ENCODE peak calls at places on chromosomes 3 and 15, in seven cellular contexts. C is neural progenitor cell, T is MCF 10A, B is GM13976, X is cardiac muscle cell, K is BJ, O is suprapubic skin. P is an unnamed sample.

GRCh38 chr15:90903733-90904536 is 833 bp downstream of the MAN2A2 start:
- DNase-seq in T (no peak), K (no peak), C (peak; percentile 58), X (peak; percentile 59), B (no peak), O (no peak), P (peak; percentile 33)

GRCh38 chr15:73946795-73947370 is 20.6 kb downstream of the LOXL1 start:
- DNase-seq in C (no peak), X (no peak), T (no peak), B (no peak), O (no peak), K (no peak), P (no peak)

GRCh38 chr3:133445111-133445510 is 45.3 kb downstream of the BFSP2 start:
- DNase-seq in T (no peak), B (no peak), C (no peak), K (no peak), O (no peak), X (no peak), P (no peak)

GRCh38 chr15:27956285-27956684 is 142.8 kb downstream of the OCA2 start:
- DNase-seq in C (no peak), K (no peak), B (no peak), T (no peak), O (no peak), X (no peak), P (no peak)

GRCh38 chr15:42315435-42316020 is 42.3 kb upstream of the TMEM87A start:
- DNase-seq in K (no peak), B (no peak), X (no peak), T (no peak), C (no peak), O (no peak), P (no peak)

GRCh38 chr3:154598166-154598565 is 168.2 kb upstream of the GPR149 start:
- DNase-seq in O (no peak), T (no peak), C (peak; percentile 52), K (no peak), B (no peak), X (no peak), P (no peak)

GRCh38 chr3:194562986-194563385 is 70.2 kb downstream of the TMEM44 start:
- DNase-seq in T (no peak), O (no peak), C (no peak), K (no peak), X (no peak), B (no peak), P (no peak)

GRCh38 chr3:42216302-42216701 is 49.7 kb downstream of the CCK start:
- DNase-seq in X (no peak), T (no peak), C (no peak), O (no peak), B (no peak), K (no peak), P (no peak)

GRCh38 chr3:122468896-122469533 is 45.7 kb downstream of the KPNA1 start:
- DNase-seq in B (no peak), C (peak; percentile 58), T (no peak), K (no peak), X (no peak), O (no peak), P (no peak)

GRCh38 chr3:183252973-183253363 is at the start of gene B3GNT5:
- DNase-seq in T (peak; percentile 85), X (peak; percentile 11), C (no peak), O (no peak), K (no peak), B (no peak), P (peak; percentile 12)

GRCh38 chr15:69740684-69741083 is 288.1 kb downstream of the RPLP1 start:
- DNase-seq in C (no peak), O (no peak), K (no peak), B (no peak), T (no peak), X (no peak), P (no peak)

GRCh38 chr3:67000006-67000405 is 1.9 kb downstream of the KBTBD8 start:
- DNase-seq in C (no peak), B (peak; percentile 50), T (peak; percentile 45), K (no peak), O (no peak), X (no peak), P (no peak)

GRCh38 chr3:131283862-131284261 is 97.7 kb upstream of the NUDT16 start:
- DNase-seq in T (peak; percentile 31), C (no peak), X (peak; percentile 35), B (no peak), K (no peak), O (no peak), P (no peak)

GRCh38 chr3:159364511-159364910 is 562.7 kb downstream of the MFSD1 start:
- DNase-seq in C (no peak), O (no peak), T (no peak), B (no peak), X (no peak), K (no peak), P (no peak)

GRCh38 chr3:5122741-5123706 is 932 bp downstream of the ARL8B start:
- DNase-seq in K (no peak), T (peak; percentile 50), C (peak; percentile 82), X (peak; percentile 66), B (no peak), O (peak; percentile 81), P (no peak)

GRCh38 chr3:11808231-11808630 is 38.5 kb downstream of the TAMM41 start:
- DNase-seq in T (no peak), O (no peak), X (no peak), B (no peak), C (no peak), K (no peak), P (no peak)

GRCh38 chr3:46659285-46659684 is 34.2 kb downstream of the ALS2CL start:
- DNase-seq in C (peak; percentile 55), X (no peak), K (no peak), B (no peak), T (no peak), O (peak; percentile 60), P (no peak)

GRCh38 chr15:74302821-74303359 is 64.6 kb downstream of the CYP11A1 start:
- DNase-seq in T (peak; percentile 54), K (no peak), X (peak; percentile 71), B (peak; percentile 85), O (no peak), C (peak; percentile 80), P (peak; percentile 77)

DNA sequence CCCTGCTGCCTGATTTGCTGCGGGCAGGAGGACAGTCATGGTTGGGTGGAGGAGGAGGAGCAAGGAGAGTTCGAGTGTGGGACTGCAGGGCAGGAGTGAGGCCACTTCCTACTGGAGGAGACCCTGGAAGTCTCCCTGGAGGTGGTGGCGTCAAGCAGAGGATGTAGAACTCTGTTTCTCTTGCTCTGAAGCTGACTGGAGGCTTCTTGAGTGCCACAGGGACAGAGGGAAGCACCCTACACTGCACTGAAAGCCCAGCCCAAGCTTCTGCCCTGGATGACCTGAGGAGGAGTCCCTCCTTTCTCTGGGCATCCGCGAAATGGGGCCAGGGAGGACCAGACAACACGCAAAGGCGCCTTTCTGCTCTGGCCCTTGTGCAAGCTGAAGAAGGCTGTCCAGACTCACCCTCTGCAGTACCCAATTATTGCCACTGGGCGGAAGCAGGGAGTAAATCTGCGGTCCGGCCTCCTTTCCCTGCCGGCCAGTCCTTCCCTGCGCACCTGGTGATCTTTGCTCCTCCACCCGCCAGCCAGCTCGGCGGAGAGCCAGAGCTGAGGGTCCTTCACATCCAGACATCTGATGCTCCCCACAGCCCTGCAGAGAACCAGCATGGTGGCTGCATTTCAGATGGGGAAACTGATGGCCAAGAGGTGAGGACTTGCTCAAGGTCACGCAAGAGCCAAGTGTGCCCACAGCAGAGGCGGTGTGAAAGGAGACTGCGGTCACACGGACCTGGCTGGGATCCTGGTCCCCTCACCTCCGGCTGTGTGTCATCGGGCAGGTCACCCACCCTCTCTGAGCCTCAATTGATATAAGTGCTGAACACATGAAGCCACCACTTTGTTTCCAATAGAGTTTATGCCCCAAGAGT is 207.1 kb downstream of the TBC1D2B start:
- DNase-seq in X (peak; percentile 76), C (peak; percentile 77), O (no peak), B (peak; percentile 84), T (peak; percentile 70), K (no peak), P (peak; percentile 86)
- TF ChIP-seq CTCF in X (peak; percentile 71), C (peak; percentile 67), O (peak; percentile 55), B (peak; percentile 82), T (peak; percentile 79), K (peak; percentile 81), P (peak; percentile 73)

DNA sequence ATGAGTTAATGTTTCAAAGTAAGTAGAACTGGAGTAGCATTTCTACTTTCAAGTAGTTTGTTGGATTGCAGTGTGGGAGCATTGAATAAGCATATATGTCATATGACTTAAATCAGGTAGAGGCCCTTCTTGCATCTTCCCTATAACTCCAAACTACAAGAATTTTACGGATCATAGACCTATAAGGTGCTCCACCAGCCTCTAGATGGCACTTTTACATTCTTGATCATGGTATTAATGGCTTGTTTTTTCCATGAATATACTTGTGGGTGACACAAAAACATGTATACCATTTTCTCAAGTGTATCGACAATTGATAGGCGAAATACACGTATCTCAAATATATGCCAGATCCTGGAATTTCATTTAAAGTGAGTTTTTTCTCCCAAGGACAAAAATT is 311.1 kb downstream of the ZPLD1 start:
- DNase-seq in T (peak; percentile 8), X (no peak), B (no peak), K (no peak), O (no peak), C (no peak), P (no peak)
- TF ChIP-seq CTCF in T (peak; percentile 13), X (no peak), B (no peak), K (no peak), O (no peak), C (peak; percentile 35), P (no peak)

GRCh38 chr3:135896613-135897012 is 68.9 kb upstream of the PPP2R3A start:
- DNase-seq in O (no peak), T (no peak), B (no peak), C (no peak), K (no peak), X (no peak), P (no peak)
- TF ChIP-seq CTCF in O (no peak), T (no peak), B (no peak), C (no peak), K (no peak), X (no peak), P (no peak)

GRCh38 chr3:123883656-123884257 is 375 bp downstream of the MYLK start:
- DNase-seq in C (peak; percentile 69), O (no peak), K (no peak), B (no peak), X (peak; percentile 34), T (no peak), P (peak; percentile 12)

GRCh38 chr3:123883111-123883510 is 1.0 kb downstream of the MYLK start:
- DNase-seq in X (no peak), B (no peak), C (no peak), T (no peak), O (no peak), K (no peak), P (no peak)

GRCh38 chr3:123880998-123881561 is 3.1 kb downstream of the MYLK start:
- DNase-seq in C (peak; percentile 56), B (no peak), T (peak; percentile 50), X (peak; percentile 14), K (no peak), O (no peak), P (peak; percentile 31)

GRCh38 chr3:123884258-123884831 is at the start of gene MYLK:
- DNase-seq in O (peak; percentile 85), X (peak; percentile 94), C (peak; percentile 99), B (peak; percentile 83), T (peak; percentile 82), K (peak; percentile 85), P (peak; percentile 85)

DNA sequence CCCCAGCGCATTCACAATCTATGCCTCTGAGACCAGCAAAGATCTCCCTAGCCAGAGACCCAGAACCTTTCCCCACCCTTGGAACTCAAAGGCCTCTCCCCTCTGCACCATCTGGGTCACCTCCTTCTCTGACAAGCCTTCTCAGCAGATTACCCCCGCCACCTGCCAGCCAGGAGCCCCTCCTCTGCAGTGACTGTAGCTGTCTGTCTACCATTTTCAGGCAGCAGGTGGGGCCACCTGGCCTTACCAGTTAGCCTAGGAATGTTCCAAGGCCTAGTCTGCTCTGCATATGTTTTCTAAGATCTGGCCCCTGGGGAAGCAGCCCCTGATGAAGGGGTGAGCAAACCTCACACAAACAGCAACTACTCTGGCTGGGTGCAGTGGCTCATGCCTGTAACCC is 2.4 kb downstream of the MYLK start:
- DNase-seq in X (no peak), O (no peak), C (no peak), T (no peak), B (no peak), K (no peak), P (no peak)
- TF ChIP-seq CTCF in X (no peak), O (no peak), C (no peak), T (no peak), B (no peak), K (no peak), P (no peak)